ENCODE peak calls at places on chromosome 18, in ten cellular contexts. Q, Z, Y, H, V, D, R, E, P and F are unnamed samples.

GRCh38 chr18:36035253-36035652 is 32.1 kb downstream of the RPRD1A start:
- DNase-seq in V (peak), Q (no peak), D (no peak), R (no peak), P (no peak), H (no peak), E (no peak), Y (peak), Z (no peak), F (no peak)

GRCh38 chr18:61896767-61897166 is 4.0 kb upstream of the RNF152 start:
- DNase-seq in E (peak), Z (no peak), D (no peak), V (no peak), P (peak), R (peak), Q (no peak), H (no peak), Y (peak), F (peak)

GRCh38 chr18:25830787-25831186 is 259.6 kb downstream of the SS18 start:
- DNase-seq in Q (no peak), Z (no peak), E (no peak), R (peak), Y (peak), H (no peak), D (no peak), P (no peak), V (no peak), F (no peak)

GRCh38 chr18:421236-422155 is 79.0 kb downstream of the COLEC12 start:
- DNase-seq in V (no peak), E (no peak), D (peak), Z (no peak), Q (no peak), H (no peak), P (no peak), R (no peak), Y (peak), F (no peak)

GRCh38 chr18:31400191-31400590 is 23.6 kb downstream of the DSG4 start:
- DNase-seq in V (no peak), E (no peak), Y (no peak), Q (no peak), P (no peak), R (no peak), Z (no peak), H (no peak), D (no peak), F (no peak)

GRCh38 chr18:63016270-63016669 is 300.9 kb downstream of the PHLPP1 start:
- DNase-seq in D (peak), Y (peak), R (no peak), H (peak), E (no peak), P (peak), Q (peak), Z (no peak), V (peak), F (no peak)

GRCh38 chr18:45085916-45086624 is 405.4 kb downstream of the SETBP1 start:
- DNase-seq in P (no peak), Z (no peak), E (no peak), Q (no peak), H (no peak), D (no peak), R (no peak), Y (no peak), V (no peak), F (no peak)

GRCh38 chr18:1663879-1664705 is 759.4 kb downstream of the ADCYAP1 start:
- DNase-seq in R (peak), V (peak), H (peak), Y (peak), Z (no peak), P (peak), Q (peak), D (no peak), E (no peak), F (peak)

GRCh38 chr18:79385749-79386341 is 9.9 kb upstream of the NFATC1 start:
- DNase-seq in Z (no peak), H (no peak), V (no peak), P (no peak), Q (no peak), Y (no peak), D (no peak), R (no peak), E (peak), F (peak)

GRCh38 chr18:39675358-39675757 is 2109.8 kb upstream of the CELF4 start:
- DNase-seq in E (no peak), H (no peak), Y (peak), Z (no peak), D (peak), Q (no peak), V (no peak), P (peak), R (no peak), F (no peak)

GRCh38 chr18:11078491-11078890 is 70.9 kb downstream of the PIEZO2 start:
- DNase-seq in R (no peak), Y (no peak), H (no peak), P (no peak), D (no peak), E (no peak), Q (no peak), Z (no peak), V (no peak), F (no peak)

GRCh38 chr18:62420151-62420512 is 95.0 kb downstream of the TNFRSF11A start:
- DNase-seq in Y (peak), D (no peak), Q (peak), Z (no peak), V (no peak), R (peak), E (no peak), P (no peak), H (peak), F (no peak)

GRCh38 chr18:13221821-13222220 is 3.3 kb downstream of the LDLRAD4 start:
- DNase-seq in V (peak), P (no peak), E (peak), Y (no peak), Z (no peak), H (no peak), D (peak), R (peak), Q (no peak), F (peak)

GRCh38 chr18:3261393-3262233 is at the start of gene MYL12B:
- DNase-seq in Z (peak), V (peak), Y (peak), D (no peak), E (peak), R (peak), H (peak), P (peak), Q (peak), F (peak)

GRCh38 chr18:22241806-22242440 is 72.5 kb downstream of the GATA6 start:
- DNase-seq in V (peak), E (no peak), D (no peak), R (no peak), P (no peak), H (no peak), Y (no peak), Q (no peak), Z (no peak), F (no peak)

GRCh38 chr18:26741041-26741440 is 124.5 kb downstream of the AQP4 start:
- DNase-seq in Q (no peak), D (no peak), Z (no peak), H (no peak), E (no peak), V (no peak), Y (peak), P (no peak), R (no peak), F (no peak)

GRCh38 chr18:39453356-39453755 is 1887.8 kb upstream of the CELF4 start:
- DNase-seq in P (no peak), E (no peak), Z (no peak), R (no peak), H (no peak), D (no peak), Q (no peak), V (no peak), Y (peak), F (no peak)

GRCh38 chr18:22570492-22570891 is 152.8 kb upstream of the CTAGE1 start:
- DNase-seq in Q (no peak), R (no peak), E (no peak), V (no peak), D (no peak), P (no peak), Y (no peak), Z (no peak), H (no peak), F (no peak)